ENCODE peak calls at places on chromosomes 1 and 21, in ten cellular contexts. N, Q, J, C, S, E, Y, X, B and P are unnamed samples.

GRCh38 chr1:162554258-162554657 is 7.3 kb upstream of the UAP1 start:
- DNase-seq in J (no peak), E (no peak), S (no peak), C (no peak), Y (no peak), B (peak), N (no peak), Q (no peak), X (no peak), P (no peak)

GRCh38 chr1:115679141-115679611 is 37.4 kb downstream of the VANGL1 start:
- DNase-seq in X (peak), Y (no peak), Q (no peak), S (peak), B (peak), C (no peak), E (no peak), J (no peak), N (no peak), P (no peak)

GRCh38 chr1:6037338-6037762 is 8.3 kb upstream of the KCNAB2 start:
- DNase-seq in S (peak), Q (no peak), E (no peak), X (no peak), C (no peak), Y (peak), N (no peak), B (peak), J (peak), P (peak)

GRCh38 chr1:63073530-63074306 is 248.6 kb upstream of the FOXD3 start:
- DNase-seq in E (no peak), J (peak), X (no peak), C (peak), Q (no peak), N (no peak), B (peak), S (no peak), Y (peak), P (no peak)

GRCh38 chr1:233240839-233241682 is 54.5 kb downstream of the PCNX2 start:
- DNase-seq in S (peak), Y (peak), N (peak), B (peak), X (peak), Q (peak), C (peak), J (peak), E (peak), P (peak)

GRCh38 chr1:162851341-162851740 is 9.6 kb downstream of the CCDC190 start:
- DNase-seq in Y (no peak), S (no peak), E (no peak), J (no peak), N (no peak), X (no peak), Q (no peak), B (no peak), C (no peak), P (no peak)

GRCh38 chr1:165344736-165345135 is 11.8 kb downstream of the LMX1A start:
- DNase-seq in B (no peak), C (peak), J (no peak), X (no peak), Y (no peak), Q (no peak), E (no peak), N (no peak), S (no peak), P (no peak)

GRCh38 chr21:42109473-42109872 is 38.4 kb downstream of the UMODL1 start:
- DNase-seq in X (no peak), Y (no peak), N (no peak), E (no peak), J (no peak), Q (no peak), C (no peak), B (no peak), S (no peak), P (no peak)

GRCh38 chr21:42493109-42494060 is 2.6 kb downstream of the RSPH1 start:
- DNase-seq in J (no peak), X (no peak), N (no peak), B (no peak), E (no peak), Q (no peak), C (no peak), Y (no peak), S (no peak), P (no peak)

GRCh38 chr1:209095627-209096595 is 487.6 kb upstream of the CAMK1G start:
- DNase-seq in B (peak), C (no peak), X (peak), E (no peak), J (no peak), S (no peak), Q (no peak), Y (no peak), N (no peak), P (no peak)

GRCh38 chr1:19963636-19964035 is 15.8 kb downstream of the PLA2G2A start:
- DNase-seq in Y (no peak), J (no peak), X (no peak), N (no peak), C (no peak), Q (no peak), E (no peak), B (no peak), S (no peak), P (no peak)

GRCh38 chr1:231923461-231924132 is 297.0 kb downstream of the DISC1 start:
- DNase-seq in C (no peak), X (no peak), J (no peak), B (no peak), Y (no peak), S (no peak), N (no peak), E (no peak), Q (no peak), P (no peak)

GRCh38 chr1:156705321-156705917 is at the start of gene CRABP2:
- DNase-seq in E (peak), C (peak), Y (peak), B (no peak), J (peak), N (no peak), Q (no peak), X (no peak), S (no peak), P (no peak)

GRCh38 chr1:67013573-67013972 is 40.4 kb downstream of the SLC35D1 start:
- DNase-seq in Q (no peak), N (no peak), J (no peak), Y (no peak), X (peak), C (no peak), E (no peak), S (no peak), B (no peak), P (no peak)

GRCh38 chr1:89466307-89466925 is 58.2 kb upstream of the LRRC8B start:
- DNase-seq in E (no peak), C (no peak), Y (no peak), B (no peak), N (no peak), S (no peak), X (no peak), J (no peak), Q (no peak), P (no peak)

GRCh38 chr1:25613091-25613490 is 3.5 kb upstream of the MAN1C1 start:
- DNase-seq in E (no peak), Y (no peak), X (no peak), C (no peak), Q (no peak), N (no peak), B (no peak), J (no peak), S (no peak), P (no peak)

GRCh38 chr1:156692958-156693857 is 12.2 kb downstream of the CRABP2 start:
- DNase-seq in C (peak), S (peak), X (no peak), J (peak), E (no peak), Y (peak), Q (peak), B (no peak), N (no peak), P (peak)

GRCh38 chr1:62725255-62725654 is 37.1 kb upstream of the DOCK7 start:
- DNase-seq in X (no peak), C (no peak), B (peak), J (no peak), N (no peak), S (peak), Q (no peak), Y (no peak), E (no peak), P (no peak)

GRCh38 chr1:218865591-218865990 is 308.1 kb upstream of the LYPLAL1 start:
- DNase-seq in S (no peak), Q (no peak), J (no peak), C (no peak), Y (no peak), X (no peak), N (no peak), E (no peak), B (peak), P (no peak)

GRCh38 chr1:67019600-67020136 is 34.3 kb downstream of the SLC35D1 start:
- DNase-seq in J (no peak), B (peak), Q (no peak), X (no peak), N (no peak), S (no peak), Y (no peak), E (no peak), C (no peak), P (no peak)

GRCh38 chr1:21783679-21784603 is 992 bp upstream of the USP48 start:
- DNase-seq in C (peak), J (no peak), E (no peak), B (peak), N (no peak), Y (no peak), Q (no peak), S (no peak), X (no peak), P (no peak)

GRCh38 chr1:67110352-67110751 is 24.4 kb downstream of the C1orf141 start:
- DNase-seq in C (no peak), B (no peak), Q (no peak), Y (no peak), X (no peak), N (no peak), J (no peak), E (no peak), S (peak), P (no peak)

GRCh38 chr1:100463809-100464424 is 74.0 kb upstream of the GPR88 start:
- DNase-seq in J (peak), N (peak), Y (peak), Q (peak), X (peak), S (peak), B (peak), C (peak), E (peak), P (no peak)

GRCh38 chr1:207268337-207268736 is 53.1 kb upstream of the CD55 start:
- DNase-seq in B (no peak), C (no peak), E (no peak), S (no peak), X (no peak), J (no peak), Y (no peak), Q (no peak), N (no peak), P (no peak)

GRCh38 chr1:204398197-204399125 is 13.2 kb downstream of the PPP1R15B start:
- DNase-seq in E (peak), B (peak), X (peak), S (peak), J (peak), N (no peak), Q (peak), C (peak), Y (peak), P (peak)

GRCh38 chr1:88659552-88659951 is 24.5 kb upstream of the PKN2 start:
- DNase-seq in Q (no peak), Y (no peak), J (no peak), X (no peak), C (no peak), N (no peak), S (no peak), E (no peak), B (no peak), P (no peak)

GRCh38 chr1:155479205-155479604 is 83.4 kb downstream of the ASH1L start:
- DNase-seq in C (no peak), B (peak), J (no peak), S (no peak), X (peak), Q (no peak), Y (no peak), E (no peak), N (no peak), P (no peak)

GRCh38 chr1:201893431-201893830 is 4.7 kb downstream of the SHISA4 start:
- DNase-seq in J (no peak), S (no peak), C (no peak), N (no peak), Y (no peak), E (no peak), Q (no peak), X (no peak), B (no peak), P (no peak)

GRCh38 chr21:41280115-41280919 is 36.3 kb upstream of the FAM3B start:
- DNase-seq in B (peak), C (no peak), S (no peak), E (no peak), Y (no peak), N (no peak), J (no peak), X (no peak), Q (no peak), P (no peak)

GRCh38 chr1:149903836-149904491 is 4.6 kb downstream of the BOLA1 start:
- DNase-seq in B (no peak), E (no peak), N (no peak), C (no peak), Q (no peak), S (no peak), X (no peak), Y (no peak), J (no peak), P (no peak)

GRCh38 chr1:211610779-211611556 is 32.0 kb upstream of the SLC30A1 start:
- DNase-seq in X (no peak), S (no peak), Q (no peak), N (no peak), E (peak), C (no peak), Y (no peak), J (peak), B (peak), P (no peak)

GRCh38 chr1:221604948-221605347 is 136.9 kb downstream of the DUSP10 start:
- DNase-seq in X (no peak), Y (no peak), C (no peak), Q (no peak), B (no peak), J (no peak), N (no peak), S (no peak), E (no peak), P (no peak)

GRCh38 chr1:154819628-154820590 is 50.2 kb downstream of the KCNN3 start:
- DNase-seq in C (peak), Q (no peak), S (peak), N (no peak), E (no peak), B (no peak), J (no peak), Y (peak), X (peak), P (peak)